ENCODE peak calls at places on chromosomes 11 and 22, in six cellular contexts. R, N, Q, D, I and F are unnamed samples.

GRCh38 chr11:44096360-44097188 is 1.1 kb downstream of the EXT2 start:
- DNase-seq in I (no peak), D (peak; percentile 74), Q (peak; percentile 27), N (no peak), R (no peak), F (no peak)

GRCh38 chr11:118998388-118998717 is 415 bp downstream of the CENATAC start:
- DNase-seq in R (no peak), I (no peak), D (no peak), N (no peak), Q (no peak), F (no peak)

GRCh38 chr22:39571538-39571937 is 985 bp downstream of the CACNA1I start:
- DNase-seq in I (no peak), R (no peak), N (no peak), Q (no peak), D (no peak), F (no peak)

GRCh38 chr11:102589047-102589459 is 36.1 kb downstream of the MMP20 start:
- DNase-seq in I (no peak), N (no peak), R (no peak), Q (no peak), D (no peak), F (no peak)

GRCh38 chr11:28338371-28338770 is 230.2 kb downstream of the METTL15 start:
- DNase-seq in N (no peak), R (no peak), Q (no peak), I (no peak), D (no peak), F (no peak)

GRCh38 chr11:101428918-101429317 is 154.9 kb downstream of the TRPC6 start:
- DNase-seq in Q (peak; percentile 29), N (no peak), R (no peak), D (no peak), I (no peak), F (no peak)

GRCh38 chr11:65381721-65382035 is 768 bp downstream of the SLC25A45 start:
- DNase-seq in R (no peak), Q (no peak), D (no peak), N (no peak), I (no peak), F (peak; percentile 62)

GRCh38 chr11:45455536-45455935 is 169.4 kb upstream of the SYT13 start:
- DNase-seq in R (no peak), D (no peak), Q (peak; percentile 82), I (no peak), N (no peak), F (no peak)

GRCh38 chr22:33519974-33520903 is 400.0 kb downstream of the LARGE1 start:
- DNase-seq in N (no peak), Q (no peak), D (no peak), I (no peak), R (no peak), F (no peak)

GRCh38 chr11:125772834-125773505 is 5.7 kb downstream of the PATE2 start:
- DNase-seq in D (no peak), R (no peak), Q (peak; percentile 93), N (no peak), I (no peak), F (no peak)

GRCh38 chr11:65491614-65492386 is 7.0 kb upstream of the MALAT1 start:
- DNase-seq in I (no peak), D (peak; percentile 91), N (peak; percentile 83), R (peak; percentile 92), Q (peak; percentile 88), F (peak; percentile 76)

GRCh38 chr22:23652286-23652685 is 20.2 kb upstream of the DRICH1 start:
- DNase-seq in R (no peak), Q (no peak), I (no peak), N (no peak), D (no peak), F (no peak)

GRCh38 chr11:133988686-133989410 is 32.1 kb upstream of the IGSF9B start:
- DNase-seq in D (peak; percentile 61), Q (no peak), N (no peak), R (peak; percentile 88), I (no peak), F (peak; percentile 80)

GRCh38 chr22:40634119-40634903 is 2.2 kb downstream of the MRTFA start:
- DNase-seq in N (no peak), I (no peak), D (no peak), Q (no peak), R (no peak), F (no peak)
- H3K4me3 ChIP-seq in N (no peak overlapping the region), I (no peak overlapping the region), D (no peak overlapping the region), Q (peak overlapping the region; percentile 1), R (peak overlapping the region; percentile 93), F (peak overlapping the region; percentile 89)

GRCh38 chr22:25363474-25363873 is 144.0 kb downstream of the CRYBB2 start:
- DNase-seq in I (no peak), N (no peak), R (no peak), D (no peak), Q (no peak), F (no peak)

GRCh38 chr22:25362883-25363240 is 143.4 kb downstream of the CRYBB2 start:
- DNase-seq in D (no peak), I (no peak), R (no peak), N (no peak), Q (no peak), F (no peak)

GRCh38 chr22:25365491-25366261 is 146.2 kb downstream of the CRYBB2 start:
- DNase-seq in Q (no peak), D (peak; percentile 82), N (no peak), I (no peak), R (peak; percentile 48), F (peak; percentile 25)

GRCh38 chr22:25364736-25365241 is 145.3 kb downstream of the CRYBB2 start:
- DNase-seq in D (peak; percentile 67), Q (no peak), I (no peak), N (no peak), R (no peak), F (no peak)

GRCh38 chr22:25364281-25364680 is 144.8 kb downstream of the CRYBB2 start:
- DNase-seq in Q (no peak), N (no peak), R (peak; percentile 43), I (no peak), D (peak; percentile 71), F (no peak)
- H3K4me1 ChIP-seq in Q (no peaks in the 10 kb centered on the region), N (peaks cover 30% of the 10 kb centered on the region), R (no peaks in the 10 kb centered on the region), I (no peaks in the 10 kb centered on the region), D (no peaks in the 10 kb centered on the region), F (peaks cover 51% of the 10 kb centered on the region)

GRCh38 chr11:13375798-13376197 is 87.2 kb downstream of the BTBD10 start:
- DNase-seq in R (no peak), D (no peak), I (no peak), Q (peak; percentile 66), N (no peak), F (no peak)
- H3K36me3 ChIP-seq in R (peaks cover 12% of the 10 kb centered on the region), D (peaks cover 90% of the 10 kb centered on the region), I (no peaks in the 10 kb centered on the region), Q (no peaks in the 10 kb centered on the region), N (peaks cover 46% of the 10 kb centered on the region), F (peaks cover 46% of the 10 kb centered on the region)

GRCh38 chr11:13009476-13009920 is 382 bp downstream of the RASSF10 start:
- DNase-seq in N (no peak), D (peak; percentile 76), R (peak; percentile 50), I (no peak), Q (no peak), F (no peak)

GRCh38 chr11:13012037-13012693 is 3.0 kb downstream of the RASSF10 start:
- DNase-seq in D (no peak), Q (peak; percentile 27), N (no peak), I (no peak), R (no peak), F (no peak)

GRCh38 chr11:13009921-13010736 is 1.0 kb downstream of the RASSF10 start:
- DNase-seq in R (peak; percentile 56), N (peak; percentile 39), I (peak; percentile 17), D (peak; percentile 70), Q (peak; percentile 43), F (no peak)

GRCh38 chr11:13011366-13012036 is 2.4 kb downstream of the RASSF10 start:
- DNase-seq in D (no peak), R (no peak), Q (no peak), I (no peak), N (no peak), F (no peak)

DNA sequence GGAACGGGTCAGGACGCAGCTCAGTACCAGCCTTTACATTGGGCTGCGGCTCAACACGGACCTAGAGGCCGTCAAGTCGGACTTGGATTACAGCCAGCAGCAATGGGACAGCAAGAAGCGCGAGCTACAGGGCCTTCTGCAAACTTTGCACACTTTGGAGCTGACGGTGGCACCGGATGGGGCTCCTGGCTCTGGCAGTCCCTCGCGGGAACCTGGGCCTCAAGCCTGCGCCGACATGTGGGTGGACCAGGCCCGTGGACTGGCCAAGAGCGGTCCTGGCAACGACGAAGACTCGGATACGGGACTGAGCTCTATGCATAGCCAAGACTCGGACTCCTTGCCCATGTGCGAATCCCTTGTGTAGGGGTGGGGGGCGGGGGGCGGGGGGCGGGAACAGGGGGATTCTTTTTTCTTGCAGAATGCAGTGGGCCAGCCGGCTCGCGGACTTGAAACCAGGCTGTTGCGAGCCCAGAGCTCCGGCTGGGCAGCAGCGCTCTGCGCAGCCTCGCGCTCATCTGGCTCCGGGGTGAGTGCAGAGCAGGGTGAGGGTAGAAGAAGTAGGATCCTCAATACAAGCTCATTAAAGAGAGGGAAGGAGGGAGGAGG is 1.7 kb downstream of the RASSF10 start:
- DNase-seq in N (peak; percentile 34), R (no peak), D (peak; percentile 76), I (no peak), Q (peak; percentile 6), F (no peak)
- H3K4me3 ChIP-seq in N (no peak overlapping the region), R (peak overlapping the region; percentile 65), D (peak overlapping the region; percentile 6), I (peak overlapping the region; percentile 35), Q (peak overlapping the region; percentile 25), F (peak overlapping the region; percentile 55)

GRCh38 chr11:61983419-61983818 is 16.0 kb upstream of the FTH1 start:
- DNase-seq in D (peak; percentile 4), N (no peak), Q (no peak), I (no peak), R (no peak), F (no peak)
- H3K4me1 ChIP-seq in D (no peaks in the 10 kb centered on the region), N (peaks cover 12% of the 10 kb centered on the region), Q (no peaks in the 10 kb centered on the region), I (peaks cover 2% of the 10 kb centered on the region), R (peaks cover 6% of the 10 kb centered on the region), F (peaks cover 7% of the 10 kb centered on the region)